ENCODE peak calls at places on chromosomes 5 and 9, in eight cellular contexts. T, A, J, H, W, I, Y and V are unnamed samples.

GRCh38 chr9:2016411-2017208 is 1.5 kb downstream of the SMARCA2 start:
- DNase-seq in T (peak; percentile 45), A (no peak), J (peak; percentile 92), H (peak; percentile 77), W (peak; percentile 63), I (peak; percentile 88), Y (peak; percentile 73), V (peak; percentile 85)

GRCh38 chr5:132003982-132004381 is 7.5 kb downstream of the ACSL6 start:
- DNase-seq in T (no peak), A (no peak), J (no peak), H (no peak), W (no peak), I (no peak), Y (no peak), V (no peak)

GRCh38 chr9:127209220-127209619 is 55.4 kb upstream of the GARNL3 start:
- DNase-seq in T (no peak), A (no peak), J (peak; percentile 51), H (no peak), W (no peak), I (no peak), Y (no peak), V (no peak)

GRCh38 chr5:33973271-33973670 is 11.2 kb downstream of the SLC45A2 start:
- DNase-seq in T (no peak), A (no peak), J (no peak), H (no peak), W (no peak), I (no peak), Y (no peak), V (no peak)

GRCh38 chr9:137437691-137438590 is 3.2 kb downstream of the ENTPD8 start:
- DNase-seq in T (no peak), A (no peak), J (no peak), H (no peak), W (no peak), I (peak; percentile 26), Y (no peak), V (no peak)

GRCh38 chr9:124602632-124603031 is 95.4 kb upstream of the NR5A1 start:
- DNase-seq in T (no peak), A (no peak), J (no peak), H (no peak), W (no peak), I (no peak), Y (no peak), V (no peak)

GRCh38 chr5:75514323-75514722 is 2.6 kb downstream of the POLK start:
- DNase-seq in T (no peak), A (no peak), J (no peak), H (no peak), W (no peak), I (no peak), Y (no peak), V (no peak)

GRCh38 chr5:179986328-179986727 is 78.6 kb upstream of the TBC1D9B start:
- DNase-seq in T (no peak), A (no peak), J (no peak), H (no peak), W (no peak), I (no peak), Y (no peak), V (no peak)

GRCh38 chr5:112551437-112552018 is 132.5 kb upstream of the EPB41L4A start:
- DNase-seq in T (peak; percentile 39), A (peak; percentile 59), J (no peak), H (peak; percentile 52), W (peak; percentile 72), I (no peak), Y (no peak), V (peak; percentile 15)

GRCh38 chr5:158640581-158640980 is 459.1 kb downstream of the EBF1 start:
- DNase-seq in T (no peak), A (no peak), J (no peak), H (peak; percentile 16), W (peak; percentile 26), I (no peak), Y (no peak), V (no peak)

GRCh38 chr9:78640728-78641127 is 343.8 kb downstream of the PSAT1 start:
- DNase-seq in T (no peak), A (no peak), J (no peak), H (no peak), W (no peak), I (no peak), Y (no peak), V (no peak)

GRCh38 chr9:97638666-97639065 is 5.0 kb downstream of the NCBP1 start:
- DNase-seq in T (peak; percentile 18), A (no peak), J (no peak), H (no peak), W (no peak), I (no peak), Y (no peak), V (no peak)

GRCh38 chr5:37776826-37777225 is 63.0 kb downstream of the GDNF start:
- DNase-seq in T (no peak), A (no peak), J (peak; percentile 90), H (no peak), W (peak; percentile 45), I (no peak), Y (no peak), V (peak; percentile 29)

GRCh38 chr9:12441509-12441908 is 251.7 kb upstream of the TYRP1 start:
- DNase-seq in T (no peak), A (no peak), J (no peak), H (no peak), W (no peak), I (no peak), Y (no peak), V (no peak)

GRCh38 chr5:141094481-141095262 is at the start of gene PCDHB2:
- DNase-seq in T (peak; percentile 79), A (no peak), J (no peak), H (no peak), W (peak; percentile 14), I (no peak), Y (peak; percentile 18), V (no peak)

GRCh38 chr9:6907772-6908381 is 150.1 kb downstream of the KDM4C start:
- DNase-seq in T (peak; percentile 38), A (peak; percentile 24), J (no peak), H (no peak), W (peak; percentile 55), I (no peak), Y (no peak), V (no peak)

GRCh38 chr5:134085411-134085810 is 29.1 kb upstream of the TCF7 start:
- DNase-seq in T (no peak), A (no peak), J (peak; percentile 8), H (no peak), W (no peak), I (no peak), Y (no peak), V (no peak)

GRCh38 chr9:30765318-30765717 is 1619.1 kb upstream of the ACO1 start:
- DNase-seq in T (no peak), A (no peak), J (no peak), H (no peak), W (no peak), I (no peak), Y (no peak), V (no peak)

GRCh38 chr9:30775236-30775635 is 1609.2 kb upstream of the ACO1 start:
- DNase-seq in T (no peak), A (no peak), J (no peak), H (no peak), W (no peak), I (no peak), Y (no peak), V (no peak)

GRCh38 chr9:30774326-30774725 is 1610.1 kb upstream of the ACO1 start:
- DNase-seq in T (peak; percentile 28), A (no peak), J (no peak), H (no peak), W (no peak), I (no peak), Y (no peak), V (no peak)

GRCh38 chr9:30773427-30773826 is 1611.0 kb upstream of the ACO1 start:
- DNase-seq in T (no peak), A (no peak), J (peak; percentile 60), H (no peak), W (no peak), I (no peak), Y (no peak), V (no peak)

GRCh38 chr9:30771278-30771677 is 1613.2 kb upstream of the ACO1 start:
- DNase-seq in T (no peak), A (no peak), J (no peak), H (no peak), W (no peak), I (no peak), Y (no peak), V (no peak)
- H3K4me3 ChIP-seq in T (no peak overlapping the region), A (no peak overlapping the region), J (no peak overlapping the region), H (no peak overlapping the region), W (no peak overlapping the region), I (no peak overlapping the region), Y (no peak overlapping the region), V (no peak overlapping the region)

DNA sequence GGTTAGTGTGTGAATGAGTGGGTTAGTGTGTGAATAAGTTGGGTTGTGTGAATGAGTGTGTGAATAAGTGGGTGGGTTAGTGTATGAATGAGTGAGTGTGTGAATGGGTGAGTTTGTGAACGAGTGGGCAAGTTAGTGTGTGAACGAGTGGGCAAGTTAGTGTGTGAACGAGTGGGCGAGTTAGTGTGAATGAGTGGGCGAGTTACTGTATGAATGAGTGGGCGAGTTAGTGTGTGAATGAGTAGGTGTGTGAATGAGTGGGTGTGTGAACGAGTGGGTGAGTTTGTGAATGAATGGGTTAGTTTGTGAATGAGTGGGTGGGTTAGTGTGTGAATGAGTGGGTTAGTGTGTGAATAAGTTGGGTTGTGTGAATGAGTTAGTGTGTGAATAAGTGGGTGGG is 34.7 kb downstream of the NKD2 start:
- DNase-seq in T (no peak), A (no peak), J (no peak), H (no peak), W (no peak), I (no peak), Y (no peak), V (no peak)
- H3K9me3 ChIP-seq in T (no peaks in the 10 kb centered on the region), A (peaks cover 5% of the 10 kb centered on the region), J (no peaks in the 10 kb centered on the region), H (no peaks in the 10 kb centered on the region), W (peaks cover 9% of the 10 kb centered on the region), I (no peaks in the 10 kb centered on the region), Y (no peaks in the 10 kb centered on the region), V (no peaks in the 10 kb centered on the region)

GRCh38 chr9:503881-504852 is 289.5 kb downstream of the DOCK8 start:
- DNase-seq in T (peak; percentile 48), A (peak; percentile 43), J (peak; percentile 81), H (peak; percentile 68), W (peak; percentile 24), I (peak; percentile 71), Y (peak; percentile 64), V (peak; percentile 88)
- TF ChIP-seq POLR2A in T (no peak), A (no peak), J (no peak), H (peak; percentile 54), W (no peak), I (no peak), Y (peak; percentile 34), V (peak; percentile 69)

DNA sequence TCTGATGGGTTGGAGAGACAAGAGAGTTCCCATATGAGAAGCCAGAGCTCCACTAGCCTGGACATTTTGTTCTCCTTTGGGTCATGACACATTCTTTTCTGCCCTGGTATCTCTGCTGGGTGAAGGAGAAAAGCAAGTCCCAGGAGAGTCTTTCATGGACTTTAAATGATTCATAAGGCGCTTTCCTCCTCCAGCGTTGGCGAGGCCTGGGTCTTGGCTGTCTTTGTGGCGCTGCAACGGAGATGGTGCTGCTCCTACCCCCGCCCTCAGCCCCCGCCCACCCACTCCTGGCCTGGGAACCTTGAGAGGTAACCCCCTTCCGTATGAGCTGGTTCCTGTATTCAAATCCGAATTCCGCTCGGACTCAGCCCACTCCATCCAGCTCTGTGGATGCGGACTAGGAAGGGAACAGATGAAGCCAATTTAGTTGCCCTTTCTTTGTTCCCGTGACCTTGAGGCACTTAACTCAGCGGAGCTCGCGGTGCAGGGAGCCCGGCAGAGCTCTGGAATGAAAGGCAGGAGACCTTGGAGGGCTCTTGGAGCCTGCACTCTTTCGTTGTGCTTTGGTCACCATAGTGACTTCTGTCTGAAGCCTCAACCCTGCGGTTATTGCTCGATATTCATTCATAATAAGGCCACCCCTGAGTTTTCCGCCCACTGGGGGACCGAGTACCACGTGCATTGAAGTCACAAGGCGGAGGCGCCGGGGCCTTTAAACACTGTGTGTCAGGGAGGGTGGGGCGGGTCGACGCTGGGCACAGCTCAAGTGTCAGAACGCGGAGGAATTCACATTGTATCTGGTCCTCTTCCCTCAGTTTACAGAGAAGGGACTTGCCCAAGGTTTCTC is 14.0 kb upstream of the PWWP2A start:
- DNase-seq in T (no peak), A (no peak), J (no peak), H (peak; percentile 16), W (no peak), I (no peak), Y (no peak), V (no peak)
- H3K4me3 ChIP-seq in T (no peak overlapping the region), A (no peak overlapping the region), J (no peak overlapping the region), H (no peak overlapping the region), W (no peak overlapping the region), I (no peak overlapping the region), Y (peak overlapping the region; percentile 34), V (peak overlapping the region; percentile 18)